ENCODE peak calls at places on chromosomes 13 and 19, in nine cellular contexts. J is AG10803; E is activated CD4-positive, alpha-beta T cell treated with anti-CD3 and anti-CD28 coated beads for 24 hours; Z is nucleus accumbens; Y is aorta; M is CD8-positive, alpha-beta memory T cell; F is EH; N is activated naive CD4-positive, alpha-beta T cell treated with anti-CD3 and anti-CD28 coated beads, Interleukin-2, amount 50 U/mL, for 72 hours; O is ELR. C is an unnamed sample.

GRCh38 chr19:33681081-33681680 is 59.4 kb downstream of the CHST8 start:
- DNase-seq in Y (peak; percentile 43), Z (no peak), F (no peak), M (no peak), E (no peak), J (no peak), O (no peak), N (no peak), C (no peak)

GRCh38 chr13:28568286-28568685 is 73.4 kb upstream of the FLT1 start:
- DNase-seq in Y (no peak), N (no peak), J (peak; percentile 60), M (no peak), O (no peak), F (peak; percentile 78), Z (peak; percentile 11), E (no peak), C (no peak)

GRCh38 chr19:48991823-48992570 is 1.1 kb downstream of the GYS1 start:
- DNase-seq in F (peak; percentile 92), O (peak; percentile 91), M (no peak), N (no peak), E (no peak), Z (peak; percentile 32), Y (peak; percentile 85), J (peak; percentile 83), C (no peak)

GRCh38 chr19:28633223-28634030 is 579.5 kb downstream of the UQCRFS1 start:
- DNase-seq in N (no peak), Z (no peak), F (peak; percentile 60), J (peak; percentile 50), Y (no peak), M (peak; percentile 21), O (peak; percentile 47), E (peak; percentile 6), C (peak; percentile 82)

GRCh38 chr13:53341144-53341510 is 312.5 kb downstream of the OLFM4 start:
- DNase-seq in F (no peak), M (no peak), E (no peak), Y (no peak), N (no peak), J (no peak), O (no peak), Z (no peak), C (no peak)

GRCh38 chr19:39093761-39094160 is 9.6 kb downstream of the ACP7 start:
- DNase-seq in E (no peak), N (no peak), M (no peak), Y (no peak), O (peak; percentile 51), J (peak; percentile 67), Z (no peak), F (peak; percentile 77), C (no peak)

GRCh38 chr13:102970542-102970941 is 95.7 kb downstream of the SLC10A2 start:
- DNase-seq in Z (no peak), O (no peak), N (no peak), F (no peak), M (no peak), Y (no peak), E (no peak), J (no peak), C (no peak)

GRCh38 chr19:7781157-7781556 is 18.1 kb downstream of the CLEC4M start:
- DNase-seq in O (peak; percentile 31), Y (no peak), M (no peak), N (no peak), Z (no peak), J (no peak), E (no peak), F (no peak), C (no peak)

GRCh38 chr13:98500963-98501421 is 75.9 kb downstream of the STK24 start:
- DNase-seq in N (no peak), O (no peak), Z (no peak), E (no peak), J (no peak), Y (no peak), F (no peak), M (no peak), C (no peak)

GRCh38 chr19:6822311-6822670 is 49.8 kb downstream of the VAV1 start:
- DNase-seq in Y (peak; percentile 57), O (no peak), Z (no peak), N (no peak), M (no peak), F (no peak), J (no peak), E (no peak), C (no peak)

GRCh38 chr13:113110048-113110851 is 4.7 kb downstream of the F7 start:
- DNase-seq in Y (peak; percentile 76), O (no peak), E (no peak), Z (no peak), N (peak; percentile 52), J (peak; percentile 8), F (no peak), M (peak; percentile 28), C (no peak)